ENCODE peak calls at places on chromosome 1, in five cellular contexts. C is heart left ventricle, E is EH, F is cerebellum, T is GM23338. Z is an unnamed sample.
A peak's percentile ranks its signal among the peaks of the same experiment; 100 is the strongest.

GRCh38 chr1:218674280-218674773 is 329.2 kb downstream of the TGFB2 start:
- DNase-seq in E (peak; percentile 87), C (peak; percentile 12), T (peak; percentile 85), F (no peak), Z (peak; percentile 61)

GRCh38 chr1:184051485-184052193 is at the start of gene TSEN15:
- DNase-seq in E (peak; percentile 87), T (peak; percentile 84), C (peak; percentile 75), F (peak; percentile 66), Z (peak; percentile 74)

GRCh38 chr1:53947172-53947835 is 1.2 kb downstream of the LRRC42 start:
- DNase-seq in F (no peak), T (no peak), E (no peak), C (no peak), Z (no peak)

GRCh38 chr1:17632106-17632505 is 92.6 kb downstream of the ARHGEF10L start:
- DNase-seq in F (no peak), T (no peak), E (no peak), C (no peak), Z (no peak)

GRCh38 chr1:184836081-184836480 is 81.4 kb upstream of the EDEM3 start:
- DNase-seq in F (no peak), E (peak; percentile 41), C (no peak), T (no peak), Z (no peak)

GRCh38 chr1:83639785-83640184 is 359.1 kb downstream of the TTLL7 start:
- DNase-seq in C (no peak), T (no peak), E (no peak), F (no peak), Z (no peak)

GRCh38 chr1:8020032-8020431 is 6.1 kb downstream of the ERRFI1 start:
- DNase-seq in F (no peak), E (peak; percentile 71), T (no peak), C (no peak), Z (no peak)

GRCh38 chr1:184310157-184310819 is 76.5 kb upstream of the C1orf21 start:
- DNase-seq in F (no peak), E (no peak), T (peak; percentile 21), C (no peak), Z (no peak)

GRCh38 chr1:3126756-3127718 is 58.0 kb downstream of the PRDM16 start:
- DNase-seq in T (no peak), F (no peak), E (no peak), C (no peak), Z (no peak)

GRCh38 chr1:116861137-116861536 is 48.6 kb upstream of the PTGFRN start:
- DNase-seq in C (no peak), T (no peak), F (no peak), E (no peak), Z (no peak)

GRCh38 chr1:1058088-1058905 is 15.8 kb downstream of the RNF223 start:
- DNase-seq in F (no peak), E (no peak), T (no peak), C (no peak), Z (no peak)

GRCh38 chr1:43372172-43372571 is 4.4 kb upstream of the ELOVL1 start:
- DNase-seq in E (peak; percentile 44), T (no peak), C (no peak), F (no peak), Z (peak; percentile 42)

GRCh38 chr1:160907976-160908375 is 23.0 kb upstream of the ITLN1 start:
- DNase-seq in F (no peak), E (no peak), T (no peak), C (no peak), Z (no peak)

GRCh38 chr1:211822677-211823426 is 7.7 kb downstream of the LPGAT1 start:
- DNase-seq in F (no peak), C (no peak), T (no peak), E (no peak), Z (no peak)

GRCh38 chr1:86965012-86965826 is 50.8 kb downstream of the HS2ST1 start:
- DNase-seq in E (peak; percentile 55), T (peak; percentile 71), F (no peak), C (no peak), Z (peak; percentile 5)

GRCh38 chr1:20187813-20188454 is 1.6 kb upstream of the PLA2G2C start:
- DNase-seq in E (no peak), F (no peak), T (no peak), C (no peak), Z (no peak)

GRCh38 chr1:23283660-23284602 is 60.2 kb downstream of the HNRNPR start:
- DNase-seq in C (no peak), F (no peak), E (peak; percentile 89), T (no peak), Z (peak; percentile 74)

GRCh38 chr1:54243022-54243421 is 43.1 kb downstream of the MRPL37 start:
- DNase-seq in C (no peak), E (no peak), F (no peak), T (no peak), Z (no peak)

GRCh38 chr1:172005856-172006255 is 164.6 kb downstream of the DNM3 start:
- DNase-seq in C (no peak), E (peak; percentile 66), T (no peak), F (no peak), Z (peak; percentile 76)

GRCh38 chr1:10178602-10179407 is 31.6 kb upstream of the KIF1B start:
- DNase-seq in C (no peak), E (peak; percentile 46), F (no peak), T (peak; percentile 63), Z (no peak)

GRCh38 chr1:9875636-9876000 is 34.5 kb downstream of the CTNNBIP1 start:
- DNase-seq in C (no peak), F (peak; percentile 49), T (no peak), E (no peak), Z (no peak)

GRCh38 chr1:174580801-174581200 is 133.0 kb downstream of the GPR52 start:
- DNase-seq in T (no peak), F (no peak), E (peak; percentile 0), C (no peak), Z (no peak)

GRCh38 chr1:238677567-238677966 is 708.8 kb upstream of the CHRM3 start:
- DNase-seq in T (no peak), C (no peak), E (peak; percentile 24), F (no peak), Z (peak; percentile 53)

GRCh38 chr1:200464784-200465400 is 55.1 kb upstream of the ZNF281 start:
- DNase-seq in T (no peak), E (no peak), C (no peak), F (no peak), Z (no peak)

GRCh38 chr1:110952031-110952430 is 11.7 kb downstream of the LRIF1 start:
- DNase-seq in E (no peak), T (no peak), C (no peak), F (no peak), Z (no peak)

GRCh38 chr1:76254165-76255043 is 179.9 kb downstream of the ST6GALNAC3 start:
- DNase-seq in C (peak; percentile 15), F (no peak), T (no peak), E (peak; percentile 51), Z (no peak)

GRCh38 chr1:12060500-12060899 is 2.6 kb upstream of the TNFRSF8 start:
- DNase-seq in E (no peak), C (no peak), T (no peak), F (no peak), Z (no peak)

GRCh38 chr1:206117151-206117948 is at the start of gene AVPR1B:
- DNase-seq in F (peak; percentile 38), E (peak; percentile 54), T (peak; percentile 80), C (peak; percentile 35), Z (no peak)

GRCh38 chr1:184223216-184223615 is 163.6 kb upstream of the C1orf21 start:
- DNase-seq in E (peak; percentile 33), F (no peak), T (peak; percentile 70), C (no peak), Z (no peak)

GRCh38 chr1:119385650-119386049 is 17.1 kb downstream of the HAO2 start:
- DNase-seq in E (no peak), T (no peak), F (no peak), C (no peak), Z (no peak)

GRCh38 chr1:205480349-205481278 is 23.9 kb upstream of the CDK18 start:
- DNase-seq in T (no peak), C (no peak), E (no peak), F (no peak), Z (no peak)

GRCh38 chr1:184158911-184159701 is 107.6 kb downstream of the TSEN15 start:
- DNase-seq in C (no peak), E (peak; percentile 49), F (no peak), T (peak; percentile 19), Z (peak; percentile 48)

GRCh38 chr1:206961668-206962067 is 8.6 kb downstream of the FCAMR start:
- DNase-seq in F (no peak), C (no peak), T (no peak), E (no peak), Z (no peak)

GRCh38 chr1:86825294-86825693 is 88.6 kb downstream of the SELENOF start:
- DNase-seq in F (no peak), C (no peak), E (peak; percentile 81), T (no peak), Z (peak; percentile 57)

GRCh38 chr1:150299716-150300115 is 6.1 kb downstream of the MRPS21 start:
- DNase-seq in T (no peak), E (no peak), F (no peak), C (no peak), Z (no peak)

GRCh38 chr1:39816431-39817090 is 27.9 kb upstream of the BMP8B start:
- DNase-seq in E (peak; percentile 93), T (peak; percentile 79), C (peak; percentile 41), F (peak; percentile 65), Z (peak; percentile 85)

GRCh38 chr1:27789511-27790154 is 16.6 kb downstream of the STX12 start:
- DNase-seq in E (peak; percentile 48), F (no peak), C (peak; percentile 43), T (no peak), Z (peak; percentile 11)

GRCh38 chr1:61403863-61404615 is 320.9 kb downstream of the TM2D1 start:
- DNase-seq in T (no peak), C (no peak), F (no peak), E (no peak), Z (no peak)

GRCh38 chr1:90924982-90925381 is 96.9 kb downstream of the ZNF644 start:
- DNase-seq in F (no peak), T (peak; percentile 89), E (peak; percentile 9), C (no peak), Z (no peak)

GRCh38 chr1:183498342-183498991 is 26.2 kb downstream of the SMG7 start:
- DNase-seq in E (no peak), T (no peak), F (no peak), C (no peak), Z (no peak)